ENCODE peak calls at places on chromosomes 1 and 21, in seven cellular contexts. H is ovary, T is transverse colon, R is SK-N-SH, X is stomach, Y is A549, C is H1. A is an unnamed sample.

GRCh38 chr1:31447210-31447609 is 34.2 kb downstream of the SERINC2 start:
- DNase-seq in H (no peak), T (no peak), R (no peak), X (no peak), Y (no peak), C (no peak), A (no peak)

GRCh38 chr1:202858306-202858705 is 30.6 kb downstream of the RABIF start:
- DNase-seq in H (peak), T (peak), R (no peak), X (peak), Y (no peak), C (no peak), A (peak)

GRCh38 chr1:197319631-197320030 is 51.6 kb downstream of the CRB1 start:
- DNase-seq in H (no peak), T (no peak), R (no peak), X (no peak), Y (no peak), C (no peak), A (no peak)

GRCh38 chr1:6603851-6604558 is 1.3 kb upstream of the KLHL21 start:
- DNase-seq in H (peak), T (peak), R (no peak), X (peak), Y (no peak), C (peak), A (peak)

GRCh38 chr1:203440780-203441179 is 34.8 kb upstream of the PRELP start:
- DNase-seq in H (peak), T (peak), R (peak), X (peak), Y (no peak), C (no peak), A (peak)

GRCh38 chr1:150564051-150564991 is 15.1 kb downstream of the MCL1 start:
- DNase-seq in H (no peak), T (peak), R (no peak), X (no peak), Y (no peak), C (no peak), A (no peak)

GRCh38 chr1:67834246-67834877 is 1.1 kb upstream of the GNG12 start:
- DNase-seq in H (no peak), T (no peak), R (no peak), X (no peak), Y (no peak), C (no peak), A (no peak)

GRCh38 chr1:94641990-94642389 is 100.4 kb upstream of the F3 start:
- DNase-seq in H (no peak), T (no peak), R (no peak), X (no peak), Y (no peak), C (no peak), A (peak)

GRCh38 chr1:232380131-232380530 is 249.8 kb downstream of the SIPA1L2 start:
- DNase-seq in H (no peak), T (no peak), R (no peak), X (no peak), Y (no peak), C (no peak), A (no peak)

GRCh38 chr1:203282720-203283542 is 22.4 kb upstream of the BTG2 start:
- DNase-seq in H (no peak), T (no peak), R (no peak), X (no peak), Y (no peak), C (no peak), A (no peak)

GRCh38 chr1:205588691-205589445 is 42.9 kb downstream of the ELK4 start:
- DNase-seq in H (no peak), T (peak), R (no peak), X (no peak), Y (no peak), C (peak), A (no peak)

GRCh38 chr1:110235181-110235838 is 25.2 kb downstream of the KCNC4 start:
- DNase-seq in H (peak), T (no peak), R (peak), X (peak), Y (no peak), C (no peak), A (no peak)

GRCh38 chr1:194717941-194718340 is 1531.5 kb upstream of the B3GALT2 start:
- DNase-seq in H (no peak), T (no peak), R (no peak), X (no peak), Y (no peak), C (no peak), A (no peak)

GRCh38 chr1:182765416-182765815 is 24.2 kb upstream of the NPL start:
- DNase-seq in H (no peak), T (no peak), R (peak), X (no peak), Y (no peak), C (no peak), A (no peak)
- TF ChIP-seq EP300 in H (no peak), T (no peak), R (no peak), X (no peak), Y (no peak), C (no peak), A (no peak)

DNA sequence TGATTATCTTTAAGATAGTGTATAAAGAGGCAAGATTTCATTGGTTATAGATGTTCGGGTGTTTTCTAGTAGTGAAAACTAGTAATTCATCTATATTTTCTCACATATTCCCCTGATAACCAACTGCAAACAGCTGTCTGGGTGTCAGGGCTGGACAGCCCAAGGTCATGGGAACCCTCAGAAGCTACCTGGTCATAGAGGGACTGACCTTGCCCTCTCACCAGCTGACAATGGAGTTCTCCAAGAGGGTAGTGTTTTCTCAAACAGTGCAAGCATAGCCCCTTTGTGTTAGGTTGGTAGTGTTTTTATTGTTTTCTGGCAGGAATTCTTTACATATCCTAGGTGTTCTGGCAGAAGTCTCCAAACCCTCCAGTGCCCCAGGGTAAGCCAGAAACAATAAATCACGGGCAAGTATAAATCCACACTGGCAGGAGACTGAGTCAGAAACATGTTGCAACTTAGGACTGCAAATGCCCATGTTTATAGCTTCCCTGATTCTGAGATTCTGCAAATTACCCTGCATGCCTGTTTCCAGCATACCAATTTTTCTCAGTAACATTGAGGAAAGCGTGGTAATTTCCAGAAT is 82.9 kb upstream of the ATP1A1 start:
- DNase-seq in H (no peak), T (no peak), R (no peak), X (no peak), Y (no peak), C (no peak), A (no peak)
- H3K27ac ChIP-seq in H (no peak), T (no peak), R (no peak), X (no peak), Y (no peak), C (no peak), A (no peak)

DNA sequence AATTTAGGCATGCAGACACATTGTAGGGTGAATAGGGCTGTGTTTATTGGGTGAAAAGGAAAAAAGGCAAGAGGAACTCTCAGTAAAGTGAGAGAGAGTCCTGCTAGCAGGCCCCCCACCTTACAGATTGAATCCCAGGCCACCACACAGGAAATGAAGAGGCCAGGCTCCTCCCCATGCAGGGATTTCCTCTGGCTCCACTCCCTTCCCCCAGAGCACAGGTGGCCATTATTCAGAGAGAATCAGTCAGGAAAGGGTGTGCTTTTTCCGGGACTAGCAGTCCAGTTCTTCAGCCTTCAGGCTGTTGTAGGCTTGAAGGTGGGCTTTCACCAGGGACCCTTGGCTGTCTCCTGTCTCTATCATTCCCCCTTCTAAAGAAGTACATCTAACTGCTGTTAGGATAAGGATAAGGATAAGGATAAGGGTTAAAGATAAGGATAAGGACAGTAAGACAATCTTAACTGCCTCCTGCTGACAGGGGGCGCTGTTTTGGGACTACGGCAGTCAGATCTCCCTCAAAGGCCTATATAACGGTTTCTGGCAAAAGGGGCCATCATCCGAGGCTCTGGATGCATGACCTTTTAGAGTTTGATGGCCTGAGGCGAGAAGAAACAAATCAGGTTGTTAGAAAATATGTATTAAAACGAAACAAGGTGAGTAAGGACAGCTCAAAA is 26.3 kb downstream of the ZNF648 start:
- DNase-seq in H (no peak), T (no peak), R (no peak), X (no peak), Y (no peak), C (peak), A (no peak)
- TF ChIP-seq CTCF in H (no peak), T (no peak), R (peak), X (no peak), Y (peak), C (peak), A (no peak)

GRCh38 chr21:45582128-45582527 is 39.9 kb upstream of the SLC19A1 start:
- DNase-seq in H (no peak), T (peak), R (no peak), X (peak), Y (no peak), C (no peak), A (no peak)

GRCh38 chr21:45581322-45581712 is 39.1 kb upstream of the SLC19A1 start:
- DNase-seq in H (no peak), T (peak), R (peak), X (peak), Y (no peak), C (no peak), A (no peak)

GRCh38 chr21:45579383-45580180 is 37.3 kb upstream of the SLC19A1 start:
- DNase-seq in H (no peak), T (peak), R (peak), X (peak), Y (no peak), C (peak), A (no peak)

GRCh38 chr21:45580181-45580575 is 37.9 kb upstream of the SLC19A1 start:
- DNase-seq in H (no peak), T (peak), R (no peak), X (peak), Y (no peak), C (peak), A (no peak)

DNA sequence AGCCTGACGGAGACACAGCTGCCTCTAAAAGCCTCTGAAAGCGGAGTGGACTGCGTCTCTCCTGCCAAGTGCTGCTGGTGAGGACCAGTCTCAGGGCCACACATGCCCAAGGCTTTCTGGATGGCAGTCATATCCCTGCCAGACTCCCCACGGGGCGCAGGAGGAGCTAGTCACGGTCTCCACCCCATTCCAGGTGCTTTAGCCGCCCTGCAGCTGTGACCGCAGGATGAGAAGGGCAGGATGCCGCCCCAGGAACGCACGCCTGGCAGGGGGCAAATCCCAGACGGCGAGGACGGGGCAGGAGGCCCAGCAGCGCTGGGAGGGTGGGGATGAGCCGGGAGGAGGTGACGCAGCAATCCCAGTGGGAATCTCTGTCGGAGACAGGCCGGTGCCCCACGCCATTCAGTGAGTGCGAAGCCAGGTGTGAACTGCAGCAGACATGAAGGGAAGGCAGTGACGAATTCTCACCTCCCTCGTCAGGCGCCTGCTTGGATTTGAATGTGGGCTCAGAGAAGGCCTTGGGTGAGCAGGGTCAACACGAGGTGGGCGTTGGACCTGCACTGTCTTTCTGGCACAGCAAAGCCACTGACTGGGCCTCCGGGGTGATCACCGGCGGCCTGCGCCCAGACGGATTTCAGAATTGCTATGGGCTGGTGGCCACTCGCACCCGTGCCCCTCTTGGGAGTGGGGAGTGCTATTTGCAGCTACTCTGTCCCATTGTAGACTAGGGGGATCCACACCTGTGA is 38.5 kb upstream of the SLC19A1 start:
- DNase-seq in H (no peak), T (peak), R (peak), X (peak), Y (no peak), C (peak), A (no peak)
- TF ChIP-seq EP300 in H (no peak), T (no peak), R (no peak), X (no peak), Y (no peak), C (no peak), A (no peak)

A was measured in tibial nerve.